ENCODE peak calls at places on chromosomes 1 and 21, in five cellular contexts. A, O, Z, J and B are unnamed samples.

GRCh38 chr1:116847688-116848531 is 61.8 kb upstream of the PTGFRN start:
- DNase-seq in A (no peak), O (no peak), Z (peak; percentile 36), J (no peak), B (no peak)

GRCh38 chr1:183580281-183580682 is 10.0 kb downstream of the NCF2 start:
- DNase-seq in A (no peak), O (no peak), Z (peak; percentile 14), J (no peak), B (no peak)

GRCh38 chr1:152141971-152142584 is 16.9 kb downstream of the RPTN start:
- DNase-seq in A (no peak), O (peak; percentile 79), Z (peak; percentile 82), J (peak; percentile 64), B (no peak)

GRCh38 chr21:17610862-17611261 is 1.8 kb downstream of the BTG3 start:
- DNase-seq in A (no peak), O (peak; percentile 33), Z (no peak), J (no peak), B (no peak)

GRCh38 chr1:205449750-205450443 is 5.9 kb downstream of the BLACAT1 start:
- DNase-seq in A (no peak), O (peak; percentile 66), Z (no peak), J (peak; percentile 95), B (no peak)

GRCh38 chr1:44512313-44512885 is 107.3 kb downstream of the RNF220 start:
- DNase-seq in A (no peak), O (no peak), Z (no peak), J (no peak), B (no peak)

GRCh38 chr1:228956864-228957263 is 221.6 kb downstream of the RHOU start:
- DNase-seq in A (no peak), O (no peak), Z (no peak), J (no peak), B (no peak)

GRCh38 chr21:16912075-16912474 is 600.8 kb upstream of the CXADR start:
- DNase-seq in A (no peak), O (no peak), Z (no peak), J (peak; percentile 12), B (no peak)

GRCh38 chr1:93969371-93969770 is 60.1 kb upstream of the GCLM start:
- DNase-seq in A (no peak), O (no peak), Z (no peak), J (no peak), B (no peak)

GRCh38 chr21:33020558-33021100 is 5.1 kb upstream of the OLIG2 start:
- DNase-seq in A (no peak), O (no peak), Z (no peak), J (no peak), B (no peak)

GRCh38 chr1:209853677-209854076 is 25.9 kb downstream of the UTP25 start:
- DNase-seq in A (no peak), O (no peak), Z (no peak), J (no peak), B (no peak)

GRCh38 chr1:238517710-238518109 is 627.0 kb upstream of the ZP4 start:
- DNase-seq in A (no peak), O (no peak), Z (no peak), J (no peak), B (no peak)

GRCh38 chr1:3672971-3673361 is 20.6 kb downstream of the TP73 start:
- DNase-seq in A (no peak), O (no peak), Z (no peak), J (no peak), B (no peak)

GRCh38 chr1:203189951-203190352 is 3.4 kb upstream of the CHI3L1 start:
- DNase-seq in A (no peak), O (no peak), Z (peak; percentile 25), J (no peak), B (no peak)

GRCh38 chr1:116665001-116665400 is 2.5 kb downstream of the IGSF3 start:
- DNase-seq in A (no peak), O (no peak), Z (no peak), J (no peak), B (no peak)

GRCh38 chr1:3233031-3233430 is 164.0 kb downstream of the PRDM16 start:
- DNase-seq in A (no peak), O (no peak), Z (no peak), J (no peak), B (no peak)

GRCh38 chr1:228394571-228395394 is 11.9 kb downstream of the TRIM11 start:
- DNase-seq in A (peak; percentile 45), O (no peak), Z (no peak), J (no peak), B (no peak)

GRCh38 chr1:186325239-186325638 is 49.8 kb downstream of the TPR start:
- DNase-seq in A (no peak), O (no peak), Z (no peak), J (no peak), B (no peak)

GRCh38 chr1:55930931-55931271 is 648.5 kb downstream of the PLPP3 start:
- DNase-seq in A (no peak), O (no peak), Z (no peak), J (no peak), B (no peak)

GRCh38 chr1:29849038-29849750 is 612.9 kb downstream of the PTPRU start:
- DNase-seq in A (no peak), O (peak; percentile 39), Z (peak; percentile 13), J (peak; percentile 33), B (no peak)

GRCh38 chr1:7893529-7894180 is 40.8 kb upstream of the UTS2 start:
- DNase-seq in A (no peak), O (no peak), Z (peak; percentile 27), J (no peak), B (peak; percentile 46)

GRCh38 chr1:1928231-1929101 is 9.4 kb upstream of the TMEM52 start:
- DNase-seq in A (no peak), O (peak; percentile 80), Z (no peak), J (no peak), B (no peak)

GRCh38 chr21:44593598-44594405 is 1.5 kb upstream of the KRTAP10-6 start:
- DNase-seq in A (no peak), O (no peak), Z (no peak), J (peak; percentile 14), B (no peak)

GRCh38 chr1:228426518-228427175 is 10.0 kb upstream of the TRIM17 start:
- DNase-seq in A (no peak), O (no peak), Z (no peak), J (no peak), B (no peak)

GRCh38 chr1:219092206-219092605 is 81.5 kb upstream of the LYPLAL1 start:
- DNase-seq in A (no peak), O (no peak), Z (no peak), J (no peak), B (no peak)

GRCh38 chr1:48870596-48870995 is 93.9 kb upstream of the BEND5 start:
- DNase-seq in A (no peak), O (peak; percentile 9), Z (no peak), J (no peak), B (no peak)

DNA sequence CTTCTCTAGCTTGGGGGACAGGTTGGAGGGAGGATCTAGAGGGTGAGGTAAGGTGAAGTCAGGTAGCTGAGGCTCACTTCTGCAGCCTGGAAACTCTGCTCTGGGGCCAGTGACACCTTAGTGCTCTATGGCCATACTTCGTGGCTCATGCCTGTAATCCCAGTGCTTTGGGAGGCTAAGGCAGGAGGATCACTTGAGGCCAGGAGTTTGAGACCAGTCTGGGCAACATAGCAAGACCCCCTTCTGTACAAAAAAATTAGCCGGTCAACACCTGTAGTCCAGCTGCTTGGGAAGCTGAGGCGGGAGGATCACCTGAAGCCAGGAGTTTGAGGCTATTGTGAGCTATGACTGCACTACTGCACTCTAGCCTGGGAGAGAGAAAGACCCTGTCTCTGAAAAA is 5.8 kb downstream of the LMNA start:
- DNase-seq in A (no peak), O (no peak), Z (no peak), J (no peak), B (no peak)
- H3K27ac ChIP-seq in A (peak overlapping the region; percentile 98), O (peak overlapping the region; percentile 98), Z (peak overlapping the region; percentile 95), J (peak overlapping the region; percentile 98), B (peak overlapping the region; percentile 21)

DNA sequence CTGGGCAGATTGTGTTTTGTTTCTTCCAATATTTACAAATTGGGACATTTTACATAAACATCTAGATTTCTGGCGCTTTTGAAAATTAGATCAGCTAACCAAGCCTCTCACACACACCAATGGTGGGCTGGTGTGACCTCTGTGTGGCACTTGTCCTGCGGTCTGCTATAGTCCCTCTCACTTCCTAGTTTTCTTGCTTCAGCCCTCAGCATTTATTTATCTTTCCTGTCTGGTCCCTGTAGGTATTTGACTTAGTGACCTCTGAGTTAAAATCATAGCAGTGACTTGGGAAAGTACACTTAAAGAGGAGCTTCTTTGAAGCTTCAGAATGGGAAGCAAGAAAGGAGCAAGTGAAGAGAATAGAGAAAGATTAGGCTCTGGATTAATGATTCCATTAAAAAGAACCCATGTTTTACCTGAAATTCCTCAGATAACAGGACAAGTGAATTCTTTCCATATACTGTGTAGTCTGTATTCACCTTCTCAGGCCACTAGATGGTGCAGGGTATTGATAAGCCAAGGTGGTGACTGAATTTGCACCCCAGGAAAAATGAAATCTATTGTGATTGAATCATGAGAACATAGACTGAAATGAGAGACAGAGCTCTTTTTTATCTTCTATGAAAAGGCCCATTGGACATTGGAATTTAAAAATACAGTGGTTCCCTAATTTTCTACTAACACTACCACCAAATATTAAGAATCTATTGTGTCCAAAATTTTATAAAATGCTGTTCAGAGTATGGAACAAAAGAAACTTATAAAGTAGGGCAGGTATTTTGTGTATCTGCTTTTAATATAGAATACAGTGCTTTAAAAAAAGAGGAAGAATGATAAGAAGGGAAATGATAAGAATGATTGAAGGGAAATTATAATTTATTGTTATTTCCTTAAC is 7.1 kb upstream of the DIPK1A start:
- DNase-seq in A (no peak), O (no peak), Z (no peak), J (no peak), B (no peak)
- TF ChIP-seq CTCF in A (peak; percentile 41), O (no peak), Z (no peak), J (peak; percentile 86), B (peak; percentile 66)

GRCh38 chr21:36747815-36748381 is 49.0 kb downstream of the SIM2 start:
- DNase-seq in A (no peak), O (peak; percentile 78), Z (no peak), J (peak; percentile 41), B (no peak)
- H3K4me3 ChIP-seq in A (peak overlapping the region; percentile 44), O (peak overlapping the region; percentile 31), Z (no peak overlapping the region), J (no peak overlapping the region), B (peak overlapping the region; percentile 52)

DNA sequence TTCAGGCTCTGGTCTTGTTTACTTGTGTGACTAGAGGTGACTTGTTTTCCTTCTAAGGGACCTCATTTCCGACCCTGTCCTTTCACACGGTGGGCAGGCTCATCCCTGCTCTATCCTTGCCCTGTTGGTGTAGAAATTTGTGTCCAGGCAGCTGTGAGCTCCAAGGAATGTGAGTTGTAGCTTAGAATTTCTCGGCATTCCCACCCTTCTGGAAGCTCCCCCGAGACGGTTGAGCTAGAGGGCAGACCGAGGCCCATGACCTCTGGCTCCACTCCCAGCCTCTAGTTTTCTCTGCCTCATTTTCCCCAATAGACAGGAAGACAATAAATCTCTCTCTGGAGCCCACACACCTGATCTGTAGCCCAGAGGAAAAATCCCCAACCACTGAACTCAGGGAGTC is 100.9 kb downstream of the NAV1 start:
- DNase-seq in A (no peak), O (no peak), Z (no peak), J (no peak), B (no peak)
- H3K27ac ChIP-seq in A (no peak overlapping the region), O (no peak overlapping the region), Z (no peak overlapping the region), J (no peak overlapping the region), B (peak overlapping the region; percentile 31)

DNA sequence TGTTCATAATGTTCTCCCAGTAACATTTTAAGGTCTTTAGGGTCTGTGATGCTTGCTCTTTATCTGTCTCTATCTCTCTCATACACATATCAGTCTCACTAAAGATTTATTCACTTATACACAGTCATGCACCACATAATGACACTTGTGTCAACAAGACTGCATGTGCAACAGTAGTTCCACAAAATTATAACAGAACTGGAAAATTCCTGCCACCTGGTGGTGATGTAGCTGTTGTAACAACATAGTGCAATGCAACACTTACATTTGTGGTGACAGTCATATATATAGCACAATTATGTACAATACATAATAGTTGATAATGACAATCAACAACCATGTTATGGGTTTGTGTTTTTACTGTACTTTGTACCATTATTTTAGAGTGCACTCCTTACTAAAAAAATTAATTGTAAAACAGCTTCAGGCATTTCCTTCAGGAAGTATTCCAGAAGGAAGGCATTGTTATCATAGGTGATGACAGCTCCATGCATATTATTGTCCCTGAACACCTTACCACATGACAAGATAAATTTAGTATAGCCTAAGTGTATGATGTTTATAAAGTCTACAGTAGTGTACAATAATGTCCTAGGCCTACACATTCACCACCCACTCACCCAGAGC is 8.1 kb downstream of the TDRD5 start:
- DNase-seq in A (no peak), O (peak; percentile 49), Z (no peak), J (peak; percentile 17), B (no peak)
- TF ChIP-seq CTCF in A (peak; percentile 23), O (no peak), Z (no peak), J (peak; percentile 66), B (peak; percentile 39)